ENCODE peak calls at places on chromosomes 16 and 17, in seven cellular contexts. One of them, this sample, is unnamed.

GRCh38 chr16:83143788-83144187 is 517.0 kb downstream of the CDH13 start:
- DNase-seq in NB4: no peak
- DNase-seq in K562: no peak
- DNase-seq in H54: no peak
- DNase-seq in stomach: no peak
- DNase-seq in gastrocnemius medialis: no peak
- DNase-seq in tibial nerve: no peak
- DNase-seq in this sample: no peak

GRCh38 chr17:21213491-21214014 is 408 bp downstream of the TMEM11 start:
- DNase-seq in gastrocnemius medialis: no peak
- DNase-seq in stomach: peak; percentile 47
- DNase-seq in H54: peak; percentile 42
- DNase-seq in K562: peak; percentile 16
- DNase-seq in tibial nerve: no peak
- DNase-seq in NB4: peak; percentile 81
- DNase-seq in this sample: no peak

GRCh38 chr17:49565948-49566491 is 9.7 kb upstream of the NXPH3 start:
- DNase-seq in H54: no peak
- DNase-seq in gastrocnemius medialis: peak; percentile 93
- DNase-seq in stomach: peak; percentile 87
- DNase-seq in tibial nerve: peak; percentile 92
- DNase-seq in NB4: no peak
- DNase-seq in K562: peak; percentile 38
- DNase-seq in this sample: no peak

GRCh38 chr16:78566397-78567073 is 467.1 kb downstream of the WWOX start:
- DNase-seq in gastrocnemius medialis: no peak
- DNase-seq in stomach: no peak
- DNase-seq in NB4: peak; percentile 69
- DNase-seq in H54: no peak
- DNase-seq in tibial nerve: no peak
- DNase-seq in K562: no peak
- DNase-seq in this sample: no peak

GRCh38 chr17:34000639-34001038 is 254.4 kb upstream of the CCL2 start:
- DNase-seq in gastrocnemius medialis: no peak
- DNase-seq in tibial nerve: no peak
- DNase-seq in K562: no peak
- DNase-seq in NB4: no peak
- DNase-seq in H54: no peak
- DNase-seq in stomach: no peak
- DNase-seq in this sample: no peak

GRCh38 chr17:76458580-76459490 is 5.9 kb upstream of the UBE2O start:
- DNase-seq in gastrocnemius medialis: no peak
- DNase-seq in NB4: peak; percentile 30
- DNase-seq in tibial nerve: no peak
- DNase-seq in H54: peak; percentile 62
- DNase-seq in stomach: peak; percentile 70
- DNase-seq in K562: peak; percentile 84
- DNase-seq in this sample: no peak

GRCh38 chr16:85471469-85472431 is 141.4 kb upstream of the GSE1 start:
- DNase-seq in K562: peak; percentile 49
- DNase-seq in NB4: no peak
- DNase-seq in H54: no peak
- DNase-seq in gastrocnemius medialis: no peak
- DNase-seq in tibial nerve: no peak
- DNase-seq in stomach: peak; percentile 71
- DNase-seq in this sample: no peak

GRCh38 chr16:29009838-29010166 is 24.9 kb downstream of the LAT start:
- DNase-seq in H54: no peak
- DNase-seq in gastrocnemius medialis: no peak
- DNase-seq in stomach: no peak
- DNase-seq in tibial nerve: no peak
- DNase-seq in K562: no peak
- DNase-seq in NB4: no peak
- DNase-seq in this sample: no peak

GRCh38 chr17:48513097-48513496 is 17.7 kb downstream of the HOXB1 start:
- DNase-seq in K562: peak; percentile 62
- DNase-seq in H54: no peak
- DNase-seq in gastrocnemius medialis: no peak
- DNase-seq in NB4: no peak
- DNase-seq in stomach: no peak
- DNase-seq in tibial nerve: no peak
- DNase-seq in this sample: no peak

GRCh38 chr17:49996495-49997255 is 1.7 kb upstream of the DLX3 start:
- DNase-seq in NB4: peak; percentile 59
- DNase-seq in stomach: peak; percentile 59
- DNase-seq in H54: peak; percentile 86
- DNase-seq in K562: peak; percentile 61
- DNase-seq in gastrocnemius medialis: no peak
- DNase-seq in tibial nerve: peak; percentile 28
- DNase-seq in this sample: no peak

GRCh38 chr17:59722623-59723022 is 15.2 kb downstream of the VMP1 start:
- DNase-seq in tibial nerve: no peak
- DNase-seq in stomach: no peak
- DNase-seq in NB4: no peak
- DNase-seq in K562: no peak
- DNase-seq in H54: no peak
- DNase-seq in gastrocnemius medialis: no peak
- DNase-seq in this sample: no peak

GRCh38 chr17:72115789-72116520 is 4.9 kb upstream of the SOX9 start:
- DNase-seq in K562: no peak
- DNase-seq in NB4: no peak
- DNase-seq in tibial nerve: no peak
- DNase-seq in gastrocnemius medialis: no peak
- DNase-seq in H54: no peak
- DNase-seq in stomach: no peak
- DNase-seq in this sample: no peak

GRCh38 chr17:32267690-32268205 is 2.1 kb downstream of the RHBDL3 start:
- DNase-seq in H54: no peak
- DNase-seq in tibial nerve: no peak
- DNase-seq in gastrocnemius medialis: no peak
- DNase-seq in K562: no peak
- DNase-seq in NB4: no peak
- DNase-seq in stomach: no peak
- DNase-seq in this sample: no peak

GRCh38 chr16:85289760-85290625 is 177.7 kb upstream of the CIBAR2 start:
- DNase-seq in NB4: no peak
- DNase-seq in gastrocnemius medialis: no peak
- DNase-seq in K562: peak; percentile 41
- DNase-seq in stomach: no peak
- DNase-seq in H54: no peak
- DNase-seq in tibial nerve: no peak
- DNase-seq in this sample: no peak

GRCh38 chr16:9297437-9298113 is 206.1 kb downstream of the HAPSTR1 start:
- DNase-seq in H54: peak; percentile 15
- DNase-seq in K562: peak; percentile 56
- DNase-seq in stomach: peak; percentile 28
- DNase-seq in NB4: peak; percentile 21
- DNase-seq in gastrocnemius medialis: no peak
- DNase-seq in tibial nerve: no peak
- DNase-seq in this sample: no peak

GRCh38 chr17:78995761-78996451 is 13.7 kb downstream of the CANT1 start:
- DNase-seq in stomach: peak; percentile 87
- DNase-seq in H54: no peak
- DNase-seq in K562: no peak
- DNase-seq in gastrocnemius medialis: no peak
- DNase-seq in NB4: no peak
- DNase-seq in tibial nerve: no peak
- DNase-seq in this sample: no peak

GRCh38 chr17:69506489-69506888 is 92.0 kb downstream of the MAP2K6 start:
- DNase-seq in H54: no peak
- DNase-seq in tibial nerve: no peak
- DNase-seq in stomach: no peak
- DNase-seq in gastrocnemius medialis: no peak
- DNase-seq in K562: no peak
- DNase-seq in NB4: peak; percentile 23
- DNase-seq in this sample: no peak

GRCh38 chr17:4497101-4497824 is 1.4 kb upstream of the SPNS2 start:
- DNase-seq in stomach: no peak
- DNase-seq in NB4: peak; percentile 50
- DNase-seq in gastrocnemius medialis: no peak
- DNase-seq in H54: peak; percentile 96
- DNase-seq in K562: no peak
- DNase-seq in tibial nerve: no peak
- DNase-seq in this sample: no peak

GRCh38 chr17:29949708-29950107 is 8.3 kb downstream of the EFCAB5 start:
- DNase-seq in H54: no peak
- DNase-seq in gastrocnemius medialis: no peak
- DNase-seq in tibial nerve: no peak
- DNase-seq in NB4: peak; percentile 17
- DNase-seq in stomach: no peak
- DNase-seq in K562: no peak
- DNase-seq in this sample: no peak

GRCh38 chr16:65745-66144 is 6.7 kb downstream of the RHBDF1 start:
- DNase-seq in gastrocnemius medialis: peak; percentile 65
- DNase-seq in H54: peak; percentile 93
- DNase-seq in stomach: peak; percentile 91
- DNase-seq in K562: peak; percentile 84
- DNase-seq in NB4: peak; percentile 75
- DNase-seq in tibial nerve: peak; percentile 91
- DNase-seq in this sample: no peak

GRCh38 chr16:67170168-67170947 is at the start of gene NOL3:
- DNase-seq in tibial nerve: peak; percentile 62
- DNase-seq in stomach: peak; percentile 84
- DNase-seq in H54: peak; percentile 90
- DNase-seq in K562: peak; percentile 87
- DNase-seq in gastrocnemius medialis: peak; percentile 83
- DNase-seq in NB4: peak; percentile 71
- DNase-seq in this sample: no peak

GRCh38 chr16:11152205-11152604 is 103.8 kb downstream of the SOCS1 start:
- DNase-seq in stomach: no peak
- DNase-seq in H54: no peak
- DNase-seq in tibial nerve: no peak
- DNase-seq in K562: peak; percentile 63
- DNase-seq in NB4: no peak
- DNase-seq in gastrocnemius medialis: no peak
- DNase-seq in this sample: no peak

GRCh38 chr17:57308543-57309186 is 52.3 kb downstream of the MSI2 start:
- DNase-seq in H54: no peak
- DNase-seq in NB4: no peak
- DNase-seq in K562: no peak
- DNase-seq in tibial nerve: no peak
- DNase-seq in gastrocnemius medialis: no peak
- DNase-seq in stomach: no peak
- DNase-seq in this sample: no peak

GRCh38 chr16:57022445-57022844 is 33.1 kb downstream of the NLRC5 start:
- DNase-seq in NB4: no peak
- DNase-seq in gastrocnemius medialis: no peak
- DNase-seq in stomach: no peak
- DNase-seq in K562: no peak
- DNase-seq in tibial nerve: no peak
- DNase-seq in H54: no peak
- DNase-seq in this sample: no peak

GRCh38 chr17:42521036-42521435 is 15.0 kb upstream of the NAGLU start:
- DNase-seq in tibial nerve: no peak
- DNase-seq in gastrocnemius medialis: no peak
- DNase-seq in stomach: no peak
- DNase-seq in K562: no peak
- DNase-seq in NB4: no peak
- DNase-seq in H54: no peak
- DNase-seq in this sample: no peak

GRCh38 chr17:42329025-42329976 is 41.0 kb downstream of the STAT5A start:
- DNase-seq in gastrocnemius medialis: no peak
- DNase-seq in tibial nerve: no peak
- DNase-seq in K562: no peak
- DNase-seq in stomach: no peak
- DNase-seq in NB4: no peak
- DNase-seq in H54: peak; percentile 55
- DNase-seq in this sample: no peak

GRCh38 chr16:25372716-25373115 is 115.1 kb upstream of the ZKSCAN2 start:
- DNase-seq in stomach: no peak
- DNase-seq in K562: peak; percentile 9
- DNase-seq in gastrocnemius medialis: no peak
- DNase-seq in tibial nerve: no peak
- DNase-seq in NB4: peak; percentile 4
- DNase-seq in H54: no peak
- DNase-seq in this sample: no peak
- TF ChIP-seq POLR2A in stomach: no peak
- TF ChIP-seq POLR2A in K562: no peak
- TF ChIP-seq POLR2A in gastrocnemius medialis: no peak
- TF ChIP-seq POLR2A in tibial nerve: no peak
- TF ChIP-seq POLR2A in NB4: no peak
- TF ChIP-seq POLR2A in H54: no peak
- TF ChIP-seq POLR2A in this sample: no peak

DNA sequence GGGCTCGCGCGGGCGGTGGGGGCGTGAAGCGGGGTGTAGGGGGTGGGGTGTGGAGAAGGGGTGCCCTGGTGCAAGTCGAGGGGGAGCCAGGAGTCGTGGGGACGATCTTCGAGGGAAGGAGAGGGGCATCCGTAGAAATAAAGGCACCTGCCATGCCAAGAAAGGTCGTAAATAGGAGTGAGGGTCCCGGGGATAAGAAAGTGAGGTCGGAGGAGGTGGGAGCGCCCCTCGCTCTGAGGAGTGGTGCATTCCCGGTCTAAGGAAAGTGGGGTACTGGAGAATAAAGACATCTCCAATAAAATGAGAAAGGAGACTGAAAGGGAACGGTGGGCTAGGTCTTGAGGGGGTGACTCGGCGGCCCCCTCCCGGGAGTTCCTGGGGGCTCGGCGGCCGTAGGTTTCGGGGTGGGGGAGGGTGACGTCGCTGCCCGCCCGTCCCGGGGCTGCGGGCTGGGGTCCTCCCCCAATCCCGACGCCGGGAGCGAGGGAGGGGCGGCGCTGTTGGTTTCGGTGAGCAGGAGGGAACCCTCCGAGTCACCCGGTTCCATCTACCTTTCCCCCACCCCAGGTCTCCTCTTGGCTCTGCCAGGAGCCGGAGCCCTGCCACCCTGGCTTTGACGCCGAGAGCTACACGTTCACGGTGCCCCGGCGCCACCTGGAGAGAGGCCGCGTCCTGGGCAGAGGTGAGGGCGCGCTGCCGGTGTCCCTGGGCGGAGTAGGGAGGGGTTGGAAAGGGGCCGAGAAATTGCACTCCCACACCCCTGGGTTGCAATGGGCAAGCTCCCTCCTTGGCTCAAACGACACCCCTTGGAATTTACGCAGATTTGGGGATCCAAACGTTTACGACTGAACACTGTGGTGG is 868 bp downstream of the CDH1 start:
- DNase-seq in gastrocnemius medialis: no peak
- DNase-seq in H54: no peak
- DNase-seq in K562: no peak
- DNase-seq in tibial nerve: no peak
- DNase-seq in stomach: peak; percentile 87
- DNase-seq in NB4: no peak
- DNase-seq in this sample: no peak
- TF ChIP-seq POLR2A in gastrocnemius medialis: no peak
- TF ChIP-seq POLR2A in H54: no peak
- TF ChIP-seq POLR2A in K562: no peak
- TF ChIP-seq POLR2A in tibial nerve: no peak
- TF ChIP-seq POLR2A in stomach: no peak
- TF ChIP-seq POLR2A in NB4: no peak
- TF ChIP-seq POLR2A in this sample: no peak

GRCh38 chr16:3166505-3166886 is 21.5 kb upstream of the OR1F1 start:
- DNase-seq in NB4: no peak
- DNase-seq in tibial nerve: no peak
- DNase-seq in stomach: no peak
- DNase-seq in K562: no peak
- DNase-seq in gastrocnemius medialis: no peak
- DNase-seq in H54: no peak
- DNase-seq in this sample: no peak
- TF ChIP-seq POLR2A in NB4: no peak
- TF ChIP-seq POLR2A in tibial nerve: no peak
- TF ChIP-seq POLR2A in stomach: no peak
- TF ChIP-seq POLR2A in K562: no peak
- TF ChIP-seq POLR2A in gastrocnemius medialis: no peak
- TF ChIP-seq POLR2A in H54: no peak
- TF ChIP-seq POLR2A in this sample: no peak

GRCh38 chr16:19523559-19524355 is at the start of gene CCP110:
- DNase-seq in H54: peak; percentile 86
- DNase-seq in stomach: peak; percentile 98
- DNase-seq in tibial nerve: peak; percentile 94
- DNase-seq in NB4: peak; percentile 96
- DNase-seq in gastrocnemius medialis: peak; percentile 94
- DNase-seq in K562: peak; percentile 97
- DNase-seq in this sample: peak; percentile 95
- TF ChIP-seq POLR2A in H54: peak; percentile 78
- TF ChIP-seq POLR2A in stomach: no peak
- TF ChIP-seq POLR2A in tibial nerve: peak; percentile 76
- TF ChIP-seq POLR2A in NB4: peak; percentile 72
- TF ChIP-seq POLR2A in gastrocnemius medialis: no peak
- TF ChIP-seq POLR2A in K562: peak; percentile 83
- TF ChIP-seq POLR2A in this sample: no peak